ENCODE peak calls at places on chromosomes 5 and 9, in seven cellular contexts. Z is activated T-cell treated with anti-CD3 and anti-CD28 coated beads, Interleukin-2, amount 50 U/mL, for 4 hours; E is left cardiac atrium; J is coronary artery; H is glutamatergic neuron; X is dorsolateral prefrontal cortex; P is left ventricle myocardium superior. V is an unnamed sample.

GRCh38 chr9:10272830-10273229 is 340.0 kb downstream of the PTPRD start:
- DNase-seq in J (no peak), X (no peak), Z (no peak), P (no peak), H (no peak), E (no peak), V (no peak)

GRCh38 chr5:98109561-98110006 is 663.9 kb upstream of the RGMB start:
- DNase-seq in P (no peak), Z (no peak), X (no peak), J (no peak), H (no peak), E (no peak), V (no peak)

GRCh38 chr9:69325409-69326212 is 596 bp downstream of the ENTREP1 start:
- DNase-seq in J (no peak), P (peak), H (peak), Z (no peak), E (peak), X (peak), V (peak)

GRCh38 chr5:132363431-132364112 is 5.9 kb upstream of the SLC22A5 start:
- DNase-seq in X (no peak), H (no peak), E (peak), Z (no peak), J (no peak), P (no peak), V (peak)

GRCh38 chr5:149549461-149550266 is 1.6 kb downstream of the CSNK1A1 start:
- DNase-seq in H (no peak), J (peak), E (no peak), X (no peak), P (no peak), Z (peak), V (peak)

GRCh38 chr5:94613583-94613982 is 4.8 kb downstream of the KIAA0825 start:
- DNase-seq in X (no peak), H (no peak), J (no peak), E (no peak), P (no peak), Z (no peak), V (no peak)

GRCh38 chr5:36570268-36570667 is 36.1 kb upstream of the SLC1A3 start:
- DNase-seq in X (no peak), H (no peak), P (no peak), E (peak), Z (no peak), J (no peak), V (no peak)

GRCh38 chr9:135813671-135814290 is 93.6 kb downstream of the CAMSAP1 start:
- DNase-seq in Z (no peak), P (no peak), H (no peak), J (no peak), E (no peak), X (no peak), V (no peak)

GRCh38 chr9:129237804-129238203 is 59.7 kb upstream of the IER5L start:
- DNase-seq in J (no peak), Z (no peak), H (no peak), P (peak), X (no peak), E (no peak), V (no peak)

GRCh38 chr5:96780626-96781025 is 27.1 kb downstream of the ERAP1 start:
- DNase-seq in H (no peak), P (no peak), X (no peak), Z (no peak), E (no peak), J (no peak), V (no peak)

GRCh38 chr9:70923941-70924340 is 197.5 kb downstream of the TRPM3 start:
- DNase-seq in E (no peak), J (no peak), H (no peak), Z (no peak), P (no peak), X (no peak), V (no peak)

GRCh38 chr9:114400219-114400618 is 12.4 kb upstream of the AKNA start:
- DNase-seq in J (no peak), H (no peak), E (no peak), P (no peak), X (no peak), Z (no peak), V (no peak)

GRCh38 chr5:137461636-137462596 is 37.2 kb downstream of the SPOCK1 start:
- DNase-seq in X (no peak), J (no peak), E (no peak), P (no peak), Z (no peak), H (no peak), V (no peak)

GRCh38 chr5:19986036-19986619 is 1.9 kb downstream of the CDH18 start:
- DNase-seq in P (no peak), X (no peak), H (no peak), E (no peak), Z (no peak), J (no peak), V (no peak)

GRCh38 chr5:102547659-102548058 is 48.9 kb upstream of the SLCO6A1 start:
- DNase-seq in P (no peak), H (no peak), E (no peak), Z (no peak), J (no peak), X (no peak), V (no peak)

GRCh38 chr5:36717131-36717530 is 110.7 kb downstream of the SLC1A3 start:
- DNase-seq in J (no peak), E (no peak), X (no peak), Z (no peak), P (no peak), H (no peak), V (no peak)

GRCh38 chr5:78005021-78005785 is 229.1 kb upstream of the TBCA start:
- DNase-seq in P (no peak), X (no peak), J (no peak), Z (no peak), E (no peak), H (no peak), V (no peak)

GRCh38 chr5:123035950-123036390 is 555 bp downstream of the PPIC start:
- DNase-seq in J (peak), Z (no peak), P (no peak), X (no peak), E (peak), H (peak), V (no peak)

GRCh38 chr9:137721479-137721878 is 102.7 kb downstream of the EHMT1 start:
- DNase-seq in E (no peak), J (no peak), P (no peak), X (no peak), Z (peak), H (no peak), V (no peak)

GRCh38 chr5:170338933-170339779 is 41.6 kb upstream of the LCP2 start:
- DNase-seq in P (no peak), E (no peak), H (no peak), J (peak), X (no peak), Z (peak), V (no peak)

GRCh38 chr9:120177121-120177520 is 402.8 kb downstream of the CDK5RAP2 start:
- DNase-seq in H (no peak), P (no peak), X (no peak), Z (no peak), J (peak), E (no peak), V (no peak)

GRCh38 chr5:160477266-160477970 is 55.8 kb downstream of the PTTG1 start:
- DNase-seq in E (no peak), X (no peak), P (no peak), J (no peak), Z (no peak), H (no peak), V (no peak)

GRCh38 chr9:94983552-94983951 is 257.1 kb downstream of the AOPEP start:
- DNase-seq in H (no peak), E (no peak), X (no peak), Z (no peak), P (no peak), J (no peak), V (no peak)

GRCh38 chr5:140800816-140801493 is at the start of gene PCDHA3:
- DNase-seq in X (no peak), P (no peak), J (no peak), E (no peak), Z (no peak), H (no peak), V (no peak)

V was measured in adrenal gland.